ENCODE peak calls at places on chromosomes 5 and 9, in six cellular contexts. R, T, Y, P, U and Q are unnamed samples.

GRCh38 chr9:19493174-19493811 is 84.5 kb downstream of the ACER2 start:
- DNase-seq in T (peak; percentile 42), U (no peak), P (no peak), Y (no peak), R (peak; percentile 39), Q (peak; percentile 58)

GRCh38 chr5:56328753-56329560 is 95.8 kb upstream of the ANKRD55 start:
- DNase-seq in Y (peak; percentile 55), P (peak; percentile 63), U (no peak), R (no peak), T (no peak), Q (peak; percentile 79)

GRCh38 chr5:4330327-4330726 is 734.7 kb downstream of the IRX1 start:
- DNase-seq in U (no peak), P (no peak), R (no peak), Y (no peak), T (no peak), Q (no peak)

GRCh38 chr5:91269198-91269597 is 113.9 kb downstream of the ARRDC3 start:
- DNase-seq in U (no peak), T (no peak), R (no peak), P (no peak), Y (no peak), Q (peak; percentile 74)

GRCh38 chr5:177447066-177447610 is 524 bp downstream of the PRR7 start:
- DNase-seq in Y (no peak), T (peak; percentile 48), U (no peak), R (peak; percentile 65), P (no peak), Q (peak; percentile 81)

GRCh38 chr9:8256880-8257279 is 457.3 kb upstream of the DMAC1 start:
- DNase-seq in U (no peak), R (no peak), T (no peak), P (no peak), Y (no peak), Q (no peak)

GRCh38 chr5:97098864-97099454 is 43.5 kb downstream of the LIX1 start:
- DNase-seq in P (no peak), T (no peak), Y (no peak), U (no peak), R (peak; percentile 27), Q (peak; percentile 16)

GRCh38 chr5:150624334-150625163 is 15.9 kb upstream of the SYNPO start:
- DNase-seq in P (no peak), T (no peak), Y (no peak), R (no peak), U (peak; percentile 83), Q (peak; percentile 52)

GRCh38 chr9:7988644-7989280 is 189.2 kb upstream of the DMAC1 start:
- DNase-seq in Y (no peak), U (no peak), R (no peak), T (no peak), P (no peak), Q (no peak)

GRCh38 chr5:8184455-8185063 is 315.6 kb downstream of the MTRR start:
- DNase-seq in R (peak; percentile 50), U (no peak), P (no peak), T (peak; percentile 63), Y (peak; percentile 4), Q (peak; percentile 58)

GRCh38 chr9:133341369-133342082 is 5.5 kb upstream of the SURF6 start:
- DNase-seq in U (no peak), R (no peak), P (no peak), Y (no peak), T (no peak), Q (no peak)

GRCh38 chr9:133340256-133340655 is 4.3 kb upstream of the SURF6 start:
- DNase-seq in R (peak; percentile 53), T (no peak), P (no peak), U (no peak), Y (no peak), Q (no peak)

GRCh38 chr9:133342570-133342969 is 5.4 kb downstream of the MED22 start:
- DNase-seq in R (no peak), P (no peak), Y (no peak), T (peak; percentile 13), U (no peak), Q (no peak)

GRCh38 chr9:133340916-133341315 is 4.9 kb upstream of the SURF6 start:
- DNase-seq in R (no peak), P (no peak), Y (no peak), T (no peak), U (no peak), Q (no peak)

GRCh38 chr9:133342083-133342406 is 5.9 kb downstream of the MED22 start:
- DNase-seq in R (no peak), T (no peak), U (no peak), P (no peak), Y (no peak), Q (no peak)
- TF ChIP-seq CTCF in R (peak; percentile 58), T (no peak), U (no peak), P (peak; percentile 38), Y (peak; percentile 22), Q (no peak)

GRCh38 chr5:157594675-157595074 is 19.1 kb upstream of the ADAM19 start:
- DNase-seq in Y (no peak), U (no peak), T (no peak), P (no peak), R (no peak), Q (no peak)

GRCh38 chr5:157593036-157593435 is 17.5 kb upstream of the ADAM19 start:
- DNase-seq in Y (no peak), R (peak; percentile 67), T (no peak), P (no peak), U (no peak), Q (no peak)

GRCh38 chr5:157591766-157592165 is 16.2 kb upstream of the ADAM19 start:
- DNase-seq in Y (no peak), R (no peak), U (no peak), T (no peak), P (no peak), Q (no peak)

GRCh38 chr5:157594237-157594636 is 18.7 kb upstream of the ADAM19 start:
- DNase-seq in U (no peak), R (no peak), P (no peak), T (no peak), Y (no peak), Q (peak; percentile 56)

DNA sequence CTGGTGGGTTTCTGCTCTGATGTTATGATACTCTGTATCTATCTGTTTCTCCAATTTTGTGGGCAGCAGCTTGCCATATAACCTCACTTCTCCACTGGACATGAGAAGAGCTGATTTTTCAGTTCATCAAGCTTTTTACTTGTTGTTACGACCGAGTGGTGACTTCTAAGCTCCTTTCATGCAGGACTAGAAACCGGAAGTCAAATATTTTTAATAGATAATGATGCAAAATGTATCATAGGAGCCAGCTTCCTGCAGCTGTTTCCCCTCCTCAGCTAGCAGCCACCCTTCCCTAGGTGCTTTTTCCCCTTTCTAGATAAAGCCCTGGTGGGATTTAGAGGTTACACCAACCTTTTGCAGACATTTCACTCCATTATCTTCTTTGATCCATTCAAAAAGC is 17.0 kb upstream of the ADAM19 start:
- DNase-seq in U (no peak), Y (no peak), T (no peak), P (no peak), R (peak; percentile 76), Q (peak; percentile 49)
- H3K4me3 ChIP-seq in U (no peak overlapping the region), Y (no peak overlapping the region), T (no peak overlapping the region), P (no peak overlapping the region), R (peak overlapping the region; percentile 57), Q (no peak overlapping the region)

GRCh38 chr9:97109194-97109811 is 70.4 kb upstream of the CTSV start:
- DNase-seq in R (peak; percentile 31), T (peak; percentile 60), U (no peak), P (no peak), Y (peak; percentile 7), Q (peak; percentile 58)
- TF ChIP-seq CTCF in R (peak; percentile 65), T (peak; percentile 46), U (no peak), P (peak; percentile 82), Y (peak; percentile 65), Q (peak; percentile 56)

GRCh38 chr9:128093016-128093415 is 25.0 kb downstream of the SLC25A25 start:
- DNase-seq in T (no peak), U (no peak), Y (no peak), R (no peak), P (no peak), Q (no peak)

GRCh38 chr9:128094950-128095544 is 27.0 kb downstream of the SLC25A25 start:
- DNase-seq in P (no peak), T (no peak), U (no peak), Y (no peak), R (no peak), Q (no peak)

GRCh38 chr9:128092199-128092977 is 24.4 kb downstream of the SLC25A25 start:
- DNase-seq in U (no peak), T (no peak), P (no peak), R (no peak), Y (no peak), Q (no peak)

GRCh38 chr9:128096614-128097013 is 28.6 kb downstream of the SLC25A25 start:
- DNase-seq in T (no peak), U (no peak), P (no peak), Y (no peak), R (no peak), Q (no peak)

DNA sequence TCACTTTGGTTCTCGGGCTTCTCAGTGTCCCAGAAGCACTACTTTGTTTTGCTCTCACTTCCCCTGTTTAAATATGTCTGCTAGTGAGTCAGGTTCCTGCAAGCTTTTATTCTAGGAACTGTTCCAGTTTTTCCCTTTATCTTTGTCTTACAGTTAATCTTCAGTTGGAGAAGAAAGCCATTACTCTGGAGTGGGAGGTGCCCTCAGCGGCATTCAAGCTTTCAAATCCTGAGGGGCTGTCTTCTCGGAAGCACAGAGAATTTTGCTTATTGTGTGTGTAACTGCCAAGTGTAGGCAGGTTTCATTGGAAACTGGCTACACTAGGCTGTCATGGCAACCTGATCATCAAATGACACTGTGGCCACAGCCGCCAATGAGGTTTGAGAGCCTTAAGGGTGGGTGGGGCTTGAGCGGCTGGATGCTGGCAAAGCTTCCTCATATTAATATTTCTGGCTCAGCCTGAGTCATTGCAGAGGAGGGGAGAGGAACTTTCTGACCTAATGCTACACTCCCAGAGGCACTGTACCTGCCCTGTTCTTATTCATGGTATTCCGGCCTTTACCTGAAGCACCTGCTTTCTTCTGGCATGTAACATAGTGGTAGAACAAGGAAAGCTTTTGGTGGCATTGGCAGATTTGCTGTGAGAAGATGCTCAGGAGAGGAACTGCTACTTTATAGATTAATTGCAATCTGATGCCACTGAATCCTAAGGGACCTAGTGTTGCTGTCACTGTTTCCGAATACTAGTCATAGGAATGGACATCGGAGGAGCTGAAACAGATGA is 26.3 kb downstream of the SLC25A25 start:
- DNase-seq in P (peak; percentile 86), R (peak; percentile 58), T (peak; percentile 92), Y (peak; percentile 58), U (peak; percentile 96), Q (peak; percentile 82)
- H3K4me3 ChIP-seq in P (no peak overlapping the region), R (no peak overlapping the region), T (no peak overlapping the region), Y (no peak overlapping the region), U (peak overlapping the region; percentile 39), Q (no peak overlapping the region)

DNA sequence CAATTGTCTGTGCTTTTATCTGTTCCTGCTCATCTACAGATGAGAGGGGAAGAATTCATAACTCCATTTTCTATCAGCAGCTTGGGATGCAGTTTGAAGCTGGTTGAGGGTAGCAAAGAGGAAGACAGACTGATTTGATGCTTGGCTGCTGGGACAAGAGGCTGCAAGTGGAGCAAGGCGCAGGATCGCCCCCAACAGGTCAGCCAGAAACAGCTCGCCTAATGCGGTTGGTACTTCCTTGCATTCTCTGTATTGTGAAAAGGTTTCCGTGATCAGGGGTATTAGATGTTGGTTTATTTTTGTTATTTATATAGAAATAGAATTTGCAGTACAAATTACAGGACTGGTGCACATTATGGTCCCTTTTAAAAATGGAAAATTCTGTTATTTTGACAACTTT is 40.6 kb downstream of the ZNF883 start:
- DNase-seq in R (peak; percentile 39), T (no peak), U (no peak), P (no peak), Y (no peak), Q (peak; percentile 14)
- TF ChIP-seq CTCF in R (peak; percentile 75), T (no peak), U (no peak), P (peak; percentile 66), Y (peak; percentile 36), Q (peak; percentile 17)

GRCh38 chr5:126477281-126477680 is 54.1 kb downstream of the GRAMD2B start:
- DNase-seq in P (no peak), R (no peak), Y (no peak), U (no peak), T (no peak), Q (no peak)
- H3K4me3 ChIP-seq in P (no peak overlapping the region), R (no peak overlapping the region), Y (no peak overlapping the region), U (peak overlapping the region; percentile 16), T (no peak overlapping the region), Q (no peak overlapping the region)

GRCh38 chr9:86034863-86035734 is 64.3 kb downstream of the GOLM1 start:
- DNase-seq in R (peak; percentile 12), Y (no peak), P (no peak), U (no peak), T (peak; percentile 52), Q (peak; percentile 68)
- TF ChIP-seq CTCF in R (peak; percentile 68), Y (peak; percentile 59), P (peak; percentile 67), U (no peak), T (peak; percentile 54), Q (peak; percentile 53)